ENCODE peak calls at places on chromosomes 4 and X, in five cellular contexts. U, T, W, Z and Y are unnamed samples.
A peak's percentile ranks its signal among the peaks of the same experiment; 100 is the strongest.

GRCh38 chr4:7938513-7939376 is 916 bp downstream of the AFAP1 start:
- DNase-seq in U (peak; percentile 14), T (no peak), W (no peak), Z (peak; percentile 65), Y (no peak)

GRCh38 chr4:183249854-183250253 is 70.2 kb downstream of the CLDN22 start:
- DNase-seq in U (no peak), T (no peak), W (no peak), Z (peak; percentile 59), Y (no peak)

GRCh38 chr4:48369248-48369647 is 27.9 kb downstream of the SLAIN2 start:
- DNase-seq in U (no peak), T (no peak), W (no peak), Z (no peak), Y (no peak)

GRCh38 chr4:151604238-151604637 is 156.6 kb downstream of the GATB start:
- DNase-seq in U (no peak), T (no peak), W (no peak), Z (peak; percentile 23), Y (no peak)

GRCh38 chr4:168480991-168481588 is 798 bp upstream of the DDX60L start:
- DNase-seq in U (peak; percentile 24), T (no peak), W (no peak), Z (peak; percentile 83), Y (no peak)

GRCh38 chr4:142801966-142802365 is 44.1 kb downstream of the INPP4B start:
- DNase-seq in U (no peak), T (no peak), W (no peak), Z (no peak), Y (no peak)

GRCh38 chrX:110210417-110211139 is 107.3 kb downstream of the AMMECR1 start:
- DNase-seq in U (no peak), T (no peak), W (no peak), Z (peak; percentile 93), Y (no peak)

GRCh38 chrX:21839334-21840198 is at the start of gene MBTPS2:
- DNase-seq in U (peak; percentile 73), T (peak; percentile 70), W (peak; percentile 82), Z (peak; percentile 89), Y (peak; percentile 79)

GRCh38 chrX:109186939-109187338 is 294.9 kb downstream of the GUCY2F start:
- DNase-seq in U (no peak), T (no peak), W (no peak), Z (no peak), Y (no peak)

GRCh38 chr4:127780598-127780997 is 1.5 kb upstream of the HSPA4L start:
- DNase-seq in U (no peak), T (no peak), W (no peak), Z (no peak), Y (no peak)

GRCh38 chr4:87974856-87975462 is 555 bp upstream of the SPP1 start:
- DNase-seq in U (no peak), T (no peak), W (no peak), Z (peak; percentile 22), Y (peak; percentile 49)

GRCh38 chr4:99447079-99447478 is 11.9 kb upstream of the ADH7 start:
- DNase-seq in U (no peak), T (no peak), W (peak; percentile 62), Z (peak; percentile 58), Y (no peak)

GRCh38 chrX:118773782-118774181 is 46.4 kb downstream of the IL13RA1 start:
- DNase-seq in U (peak; percentile 22), T (no peak), W (no peak), Z (no peak), Y (no peak)

GRCh38 chr4:175953960-175954521 is 111.6 kb upstream of the WDR17 start:
- DNase-seq in U (no peak), T (no peak), W (no peak), Z (no peak), Y (no peak)

GRCh38 chr4:89837385-89837995 is 529 bp upstream of the SNCA start:
- DNase-seq in U (no peak), T (peak; percentile 31), W (peak; percentile 79), Z (peak; percentile 86), Y (peak; percentile 83)

GRCh38 chr4:111945014-111945413 is 200.2 kb upstream of the FAM241A start:
- DNase-seq in U (no peak), T (no peak), W (no peak), Z (peak; percentile 16), Y (no peak)

GRCh38 chrX:48474127-48474526 is 1.9 kb upstream of the FTSJ1 start:
- DNase-seq in U (no peak), T (no peak), W (no peak), Z (peak; percentile 38), Y (no peak)

GRCh38 chr4:119314356-119314755 is 7.6 kb downstream of the FABP2 start:
- DNase-seq in U (peak; percentile 18), T (no peak), W (no peak), Z (peak; percentile 56), Y (no peak)

GRCh38 chr4:95572304-95572991 is 23.7 kb upstream of the UNC5C start:
- DNase-seq in U (no peak), T (no peak), W (no peak), Z (peak; percentile 79), Y (peak; percentile 53)

GRCh38 chr4:68070302-68070701 is 59.4 kb downstream of the TMPRSS11F start:
- DNase-seq in U (peak; percentile 86), T (peak; percentile 38), W (no peak), Z (no peak), Y (no peak)

GRCh38 chr4:156347412-156348075 is 393.9 kb upstream of the CTSO start:
- DNase-seq in U (peak; percentile 57), T (no peak), W (no peak), Z (peak; percentile 68), Y (no peak)

GRCh38 chr4:138488527-138488926 is 246.4 kb upstream of the SLC7A11 start:
- DNase-seq in U (no peak), T (no peak), W (no peak), Z (no peak), Y (no peak)

GRCh38 chr4:95701500-95701899 is 138.4 kb upstream of the PDHA2 start:
- DNase-seq in U (no peak), T (peak; percentile 15), W (no peak), Z (peak; percentile 72), Y (no peak)

GRCh38 chrX:30798810-30799209 is 90.2 kb downstream of the TAB3 start:
- DNase-seq in U (no peak), T (no peak), W (no peak), Z (no peak), Y (no peak)

GRCh38 chr4:110193822-110194761 is 4.3 kb downstream of the ELOVL6 start:
- DNase-seq in U (peak; percentile 63), T (peak; percentile 64), W (peak; percentile 73), Z (peak; percentile 98), Y (peak; percentile 95)

GRCh38 chr4:184384056-184384809 is 90.1 kb downstream of the IRF2 start:
- DNase-seq in U (no peak), T (no peak), W (no peak), Z (peak; percentile 94), Y (peak; percentile 29)
- H3K4me1 ChIP-seq in U (peaks cover 11% of the 10 kb centered on the region), T (peaks cover 41% of the 10 kb centered on the region), W (peaks cover 20% of the 10 kb centered on the region), Z (peaks cover 16% of the 10 kb centered on the region), Y (peaks cover 31% of the 10 kb centered on the region)

DNA sequence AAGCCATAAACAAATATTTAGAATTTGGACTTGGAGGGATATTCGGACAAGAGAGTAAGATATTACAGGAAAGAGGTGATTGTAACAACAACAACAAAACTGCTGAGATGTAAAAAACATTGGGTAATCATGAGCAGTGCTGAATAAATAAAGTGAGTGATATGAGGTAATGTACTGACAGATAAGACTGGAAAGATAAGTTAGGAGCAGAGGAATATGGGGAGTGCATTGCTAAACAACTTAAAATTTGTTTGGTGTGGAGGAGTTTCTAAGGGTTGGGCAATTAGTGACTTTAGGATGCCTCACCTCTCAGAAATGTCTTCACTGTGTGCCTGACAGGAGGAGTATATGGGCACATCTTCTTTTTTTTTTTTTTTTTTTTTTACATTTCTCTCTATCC is 637.8 kb upstream of the GRIA3 start:
- DNase-seq in U (peak; percentile 5), T (no peak), W (no peak), Z (no peak), Y (no peak)
- H2BK12ac ChIP-seq in U (no peak overlapping the region), T (no peak overlapping the region), W (no peak overlapping the region), Z (no peak overlapping the region), Y (no peak overlapping the region)

GRCh38 chr4:793941-794621 is 31.8 kb downstream of the CPLX1 start:
- DNase-seq in U (no peak), T (no peak), W (no peak), Z (no peak), Y (no peak)

GRCh38 chr4:797066-797465 is 28.9 kb downstream of the CPLX1 start:
- DNase-seq in U (no peak), T (no peak), W (no peak), Z (no peak), Y (no peak)

GRCh38 chr4:794911-795725 is 30.8 kb downstream of the CPLX1 start:
- DNase-seq in U (no peak), T (no peak), W (no peak), Z (no peak), Y (no peak)

GRCh38 chr4:795726-796119 is 30.2 kb downstream of the CPLX1 start:
- DNase-seq in U (no peak), T (no peak), W (no peak), Z (no peak), Y (no peak)

DNA sequence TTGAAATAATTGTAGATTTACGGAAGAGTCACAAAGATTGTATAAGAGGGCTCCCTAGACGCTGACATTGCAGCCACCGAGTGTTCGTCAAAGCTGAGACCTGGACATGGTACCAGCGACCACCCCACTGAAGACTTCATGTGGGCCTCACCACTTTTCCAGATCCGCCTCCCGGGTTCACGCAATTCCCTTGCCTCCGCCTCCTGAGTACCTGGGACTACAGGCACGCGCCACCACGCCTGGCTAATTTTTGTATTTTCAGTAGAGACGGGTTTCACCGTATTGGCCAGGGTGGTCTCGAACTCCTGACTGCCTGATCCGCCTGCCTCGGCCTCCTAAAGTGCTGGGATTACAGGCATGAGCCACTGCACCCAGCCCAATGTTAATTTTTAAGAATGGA is 29.7 kb downstream of the CPLX1 start:
- DNase-seq in U (no peak), T (no peak), W (no peak), Z (no peak), Y (no peak)
- H3K4me1 ChIP-seq in U (peaks cover 5% of the 10 kb centered on the region), T (peaks cover 38% of the 10 kb centered on the region), W (peaks cover 8% of the 10 kb centered on the region), Z (peaks cover 23% of the 10 kb centered on the region), Y (no peaks in the 10 kb centered on the region)

GRCh38 chrX:152945021-152945979 is 47.4 kb downstream of the ZNF185 start:
- DNase-seq in U (no peak), T (no peak), W (no peak), Z (no peak), Y (no peak)

GRCh38 chrX:152941328-152942111 is 43.7 kb downstream of the ZNF185 start:
- DNase-seq in U (peak; percentile 89), T (peak; percentile 75), W (peak; percentile 83), Z (peak; percentile 88), Y (peak; percentile 89)

GRCh38 chrX:152949114-152949513 is 44.8 kb downstream of the PNMA5 start:
- DNase-seq in U (no peak), T (no peak), W (no peak), Z (no peak), Y (no peak)

GRCh38 chrX:152943826-152944225 is 46.0 kb downstream of the ZNF185 start:
- DNase-seq in U (no peak), T (no peak), W (no peak), Z (no peak), Y (no peak)

GRCh38 chrX:152946681-152947080 is 47.2 kb downstream of the PNMA5 start:
- DNase-seq in U (no peak), T (no peak), W (no peak), Z (no peak), Y (no peak)
- H2BK12ac ChIP-seq in U (no peak overlapping the region), T (no peak overlapping the region), W (no peak overlapping the region), Z (no peak overlapping the region), Y (no peak overlapping the region)